ENCODE peak calls at places on chromosomes 5 and 9, in seven cellular contexts. C is IMR-90, Z is neuronal stem cell, U is mesendoderm, O is H9, S is mesenchymal stem cell, Y is H1. E is an unnamed sample. For H3K4me1, the result is how much of the 10 kb centered on the place peaks cover.

GRCh38 chr5:41485533-41485932 is 24.9 kb downstream of the PLCXD3 start:
- DNase-seq in C (no peak), S (no peak), O (no peak), Z (no peak), Y (no peak), U (no peak), E (no peak)

GRCh38 chr9:124347968-124348358 is 67.3 kb downstream of the PSMB7 start:
- DNase-seq in Y (no peak), O (no peak), C (no peak), S (no peak), Z (no peak), U (no peak), E (no peak)

GRCh38 chr5:82159014-82159413 is 119.1 kb downstream of the RPS23 start:
- DNase-seq in C (peak), Y (no peak), U (no peak), O (no peak), Z (no peak), S (peak), E (peak)

GRCh38 chr9:37201581-37201980 is 81.2 kb downstream of the ZCCHC7 start:
- DNase-seq in U (peak), S (no peak), Y (no peak), O (no peak), C (no peak), Z (no peak), E (no peak)

GRCh38 chr5:109951348-109951747 is 261.6 kb downstream of the MAN2A1 start:
- DNase-seq in O (no peak), C (no peak), Y (no peak), Z (no peak), S (no peak), U (no peak), E (no peak)

GRCh38 chr5:6158974-6159863 is 219.1 kb downstream of the MED10 start:
- DNase-seq in O (no peak), Z (no peak), S (no peak), Y (no peak), U (no peak), C (peak), E (peak)

GRCh38 chr5:156240414-156240813 is 86.5 kb upstream of the SGCD start:
- DNase-seq in U (no peak), S (no peak), O (no peak), C (no peak), Z (no peak), Y (no peak), E (no peak)

GRCh38 chr9:4397917-4398316 is 92.4 kb upstream of the SLC1A1 start:
- DNase-seq in Z (no peak), S (no peak), U (no peak), O (no peak), Y (no peak), C (peak), E (no peak)

GRCh38 chr5:78543292-78543691 is 105.3 kb downstream of the LHFPL2 start:
- DNase-seq in S (no peak), Z (no peak), O (peak), C (no peak), U (no peak), Y (no peak), E (no peak)

GRCh38 chr9:76932778-76933177 is 26.9 kb upstream of the PRUNE2 start:
- DNase-seq in C (peak), Z (no peak), U (peak), O (no peak), Y (no peak), S (no peak), E (no peak)

GRCh38 chr5:170363671-170364070 is 25.5 kb downstream of the KCNMB1 start:
- DNase-seq in Y (no peak), Z (no peak), S (no peak), U (no peak), O (no peak), C (no peak), E (no peak)

GRCh38 chr5:123868267-123868666 is 356.3 kb downstream of the CSNK1G3 start:
- DNase-seq in O (no peak), U (no peak), Y (no peak), S (peak), C (no peak), Z (no peak), E (no peak)

GRCh38 chr5:142507528-142507927 is 178.4 kb downstream of the FGF1 start:
- DNase-seq in C (no peak), Y (no peak), O (no peak), U (no peak), S (no peak), Z (no peak), E (peak)

GRCh38 chr9:33469891-33470290 is 3.8 kb downstream of the NOL6 start:
- DNase-seq in S (no peak), C (no peak), O (no peak), Z (no peak), Y (no peak), U (no peak), E (no peak)

GRCh38 chr5:36156124-36156601 is 4.3 kb downstream of the SKP2 start:
- DNase-seq in C (peak), Y (no peak), U (peak), Z (no peak), O (no peak), S (peak), E (peak)
- H3K4me1 ChIP-seq in C (under half), Y (under half), U (under half), Z (under half), O (under half), S (under half), E (under half)

GRCh38 chr5:16749626-16750025 is 132.8 kb upstream of the RETREG1 start:
- DNase-seq in Y (no peak), O (no peak), Z (no peak), S (no peak), C (no peak), U (no peak), E (peak)

GRCh38 chr5:16754086-16754485 is 137.3 kb upstream of the RETREG1 start:
- DNase-seq in U (no peak), Z (no peak), C (no peak), Y (no peak), O (no peak), S (no peak), E (no peak)

GRCh38 chr5:16755641-16756040 is 138.8 kb upstream of the RETREG1 start:
- DNase-seq in U (no peak), O (no peak), S (no peak), C (no peak), Y (no peak), Z (no peak), E (no peak)

GRCh38 chr5:16754621-16755020 is 137.8 kb upstream of the RETREG1 start:
- DNase-seq in U (peak), O (no peak), Z (peak), S (no peak), Y (no peak), C (no peak), E (no peak)

DNA sequence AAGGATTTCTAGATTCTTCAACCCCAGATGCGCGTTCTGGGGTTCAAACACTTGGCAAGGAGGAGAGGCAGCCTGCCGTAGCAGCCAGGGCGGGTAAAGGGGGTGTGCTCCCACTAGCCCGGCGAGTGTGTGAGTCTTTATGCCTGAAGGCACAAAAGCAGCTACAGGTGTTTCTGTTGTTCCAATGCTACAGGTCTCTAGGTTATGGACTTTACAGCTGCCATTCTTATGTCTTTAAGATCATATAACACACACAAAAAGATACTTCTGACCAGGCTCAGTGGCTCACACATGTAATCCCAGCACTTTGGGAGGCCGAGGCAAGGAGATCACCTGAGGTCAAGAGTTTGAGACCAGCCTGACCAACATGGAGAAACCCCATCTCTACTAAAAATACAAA is 133.6 kb upstream of the RETREG1 start:
- DNase-seq in O (no peak), S (no peak), Y (no peak), U (no peak), C (no peak), Z (no peak), E (no peak)
- H3K23ac ChIP-seq in O (no peak), S (no peak), Y (no peak), U (no peak), C (no peak), Z (no peak), E (no peak)

GRCh38 chr5:95822038-95822407 is 503 bp downstream of the GLRX start:
- DNase-seq in O (peak), S (peak), Z (peak), C (peak), Y (no peak), U (peak), E (peak)
- H3K4me1 ChIP-seq in O (under half), S (under half), Z (under half), C (under half), Y (under half), U (under half), E (under half)

DNA sequence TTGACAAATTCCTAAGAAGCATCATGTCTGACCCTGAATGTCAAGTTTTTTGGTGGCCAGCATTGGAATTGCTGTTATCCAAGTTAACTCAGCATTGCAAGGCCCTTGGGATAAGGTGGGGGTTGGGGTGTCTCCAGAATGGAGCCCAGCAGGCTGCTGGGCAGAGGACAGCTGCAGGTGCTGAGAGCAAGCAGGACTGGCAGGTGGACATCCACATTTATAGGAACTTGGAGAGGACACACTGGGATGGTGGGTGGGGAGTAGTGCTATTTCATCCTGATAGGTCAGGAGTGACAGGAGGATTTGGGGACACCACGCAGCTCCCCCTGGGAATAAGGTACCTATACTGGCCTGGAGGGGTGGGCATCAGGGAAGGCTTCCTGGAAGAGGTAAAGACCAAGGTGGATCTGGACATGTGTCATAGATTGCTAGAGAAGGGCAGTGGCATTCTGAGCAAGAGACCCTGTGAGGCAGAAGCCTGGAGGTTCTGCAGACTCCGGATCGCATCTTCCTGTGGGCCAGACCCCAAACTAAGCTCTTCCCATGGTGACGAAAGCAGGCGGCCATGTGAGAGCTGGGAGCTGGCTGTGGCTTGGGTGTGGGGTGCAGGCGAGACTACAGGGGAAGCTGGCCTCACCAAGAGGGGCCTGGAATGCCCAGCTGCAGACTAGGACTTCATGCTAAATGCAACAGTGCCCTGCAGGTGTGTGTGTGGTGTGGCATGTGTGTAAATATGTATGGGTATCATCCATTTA is 148.1 kb downstream of the RGS3 start:
- DNase-seq in O (no peak), U (no peak), S (no peak), C (no peak), Z (no peak), Y (no peak), E (no peak)
- H3K23ac ChIP-seq in O (no peak), U (no peak), S (no peak), C (no peak), Z (no peak), Y (no peak), E (no peak)

E was measured in trophoblast cell.